ENCODE peak calls at places on chromosomes 4 and X, in eight cellular contexts. F is fibroblast of mammary gland, U is right atrium auricular region, D is Panc1, V is right lobe of liver, M is transverse colon, P is upper lobe of left lung, S is MCF 10A. B is an unnamed sample.

GRCh38 chr4:25621027-25621930 is 34.4 kb upstream of the SLC34A2 start:
- DNase-seq in F (no peak), U (no peak), D (no peak), V (no peak), M (no peak), P (no peak), S (no peak), B (no peak)

GRCh38 chr4:48112017-48112667 is 21.9 kb downstream of the TXK start:
- DNase-seq in F (peak), U (no peak), D (no peak), V (no peak), M (no peak), P (no peak), S (no peak), B (no peak)

GRCh38 chr4:118076958-118077766 is 42.9 kb downstream of the NDST3 start:
- DNase-seq in F (peak), U (no peak), D (no peak), V (peak), M (peak), P (no peak), S (peak), B (peak)

GRCh38 chr4:124873361-124874171 is 161.0 kb upstream of the ANKRD50 start:
- DNase-seq in F (no peak), U (no peak), D (no peak), V (no peak), M (no peak), P (no peak), S (no peak), B (no peak)

GRCh38 chr4:20487852-20488251 is 212.4 kb upstream of the PACRGL start:
- DNase-seq in F (peak), U (no peak), D (no peak), V (no peak), M (no peak), P (no peak), S (peak), B (no peak)

GRCh38 chr4:157727163-157727562 is 445.7 kb downstream of the GASK1B start:
- DNase-seq in F (no peak), U (no peak), D (no peak), V (no peak), M (no peak), P (no peak), S (peak), B (no peak)

GRCh38 chrX:24002167-24002566 is 24.8 kb downstream of the KLHL15 start:
- DNase-seq in F (no peak), U (no peak), D (no peak), V (no peak), M (no peak), P (no peak), S (no peak), B (no peak)

GRCh38 chrX:101230636-101231035 is 11.1 kb downstream of the DRP2 start:
- DNase-seq in F (peak), U (no peak), D (no peak), V (no peak), M (no peak), P (no peak), S (peak), B (no peak)

GRCh38 chrX:53831662-53832635 is 145.4 kb upstream of the HUWE1 start:
- DNase-seq in F (peak), U (no peak), D (no peak), V (no peak), M (peak), P (no peak), S (peak), B (no peak)

GRCh38 chrX:12891915-12892506 is 14.4 kb upstream of the TLR8 start:
- DNase-seq in F (no peak), U (no peak), D (no peak), V (no peak), M (no peak), P (no peak), S (no peak), B (no peak)

GRCh38 chrX:110145854-110146253 is 142.9 kb downstream of the TMEM164 start:
- DNase-seq in F (peak), U (no peak), D (no peak), V (no peak), M (no peak), P (no peak), S (peak), B (no peak)

GRCh38 chrX:152632445-152633097 is 5.1 kb upstream of the GABRQ start:
- DNase-seq in F (peak), U (no peak), D (peak), V (peak), M (peak), P (no peak), S (peak), B (no peak)

GRCh38 chr4:718460-718859 is 12.8 kb downstream of the PCGF3 start:
- DNase-seq in F (no peak), U (no peak), D (no peak), V (no peak), M (no peak), P (no peak), S (no peak), B (no peak)

GRCh38 chr4:155944516-155944915 is 9.2 kb downstream of the CTSO start:
- DNase-seq in F (peak), U (no peak), D (no peak), V (no peak), M (no peak), P (no peak), S (no peak), B (no peak)

GRCh38 chr4:74671074-74671698 is 123.1 kb downstream of the BTC start:
- DNase-seq in F (peak), U (no peak), D (no peak), V (peak), M (peak), P (no peak), S (peak), B (no peak)

GRCh38 chr4:165803005-165803404 is 70.0 kb upstream of the TLL1 start:
- DNase-seq in F (no peak), U (no peak), D (no peak), V (no peak), M (no peak), P (no peak), S (no peak), B (no peak)

GRCh38 chr4:159105761-159106243 is 2.9 kb downstream of the RAPGEF2 start:
- DNase-seq in F (peak), U (no peak), D (no peak), V (no peak), M (no peak), P (no peak), S (no peak), B (no peak)

GRCh38 chr4:78645853-78646757 is 94.5 kb downstream of the ANXA3 start:
- DNase-seq in F (peak), U (peak), D (peak), V (peak), M (peak), P (no peak), S (peak), B (no peak)

GRCh38 chrX:8755813-8756212 is 23.9 kb upstream of the ANOS1 start:
- DNase-seq in F (no peak), U (no peak), D (no peak), V (no peak), M (no peak), P (no peak), S (no peak), B (no peak)

GRCh38 chr4:121827851-121828250 is 4.2 kb upstream of the CCNA2 start:
- DNase-seq in F (peak), U (no peak), D (no peak), V (no peak), M (no peak), P (no peak), S (peak), B (no peak)

GRCh38 chr4:86898562-86898961 is 6.3 kb upstream of the C4orf36 start:
- DNase-seq in F (no peak), U (no peak), D (no peak), V (no peak), M (no peak), P (no peak), S (peak), B (no peak)

GRCh38 chr4:54067163-54067562 is 2.8 kb upstream of the CHIC2 start:
- DNase-seq in F (peak), U (peak), D (no peak), V (no peak), M (peak), P (no peak), S (peak), B (no peak)

GRCh38 chr4:44351069-44351468 is 97.5 kb downstream of the KCTD8 start:
- DNase-seq in F (no peak), U (no peak), D (no peak), V (no peak), M (no peak), P (no peak), S (peak), B (no peak)

GRCh38 chr4:19823781-19824180 is 427.9 kb upstream of the SLIT2 start:
- DNase-seq in F (no peak), U (no peak), D (no peak), V (no peak), M (no peak), P (no peak), S (no peak), B (no peak)

GRCh38 chr4:38902695-38903094 is 35.1 kb downstream of the FAM114A1 start:
- DNase-seq in F (peak), U (no peak), D (no peak), V (no peak), M (no peak), P (no peak), S (peak), B (no peak)

GRCh38 chr4:55018978-55019377 is 106.4 kb downstream of the KDR start:
- DNase-seq in F (no peak), U (no peak), D (no peak), V (no peak), M (no peak), P (no peak), S (no peak), B (no peak)

GRCh38 chr4:24622435-24622834 is 38.1 kb upstream of the DHX15 start:
- DNase-seq in F (no peak), U (no peak), D (no peak), V (no peak), M (no peak), P (no peak), S (no peak), B (no peak)

GRCh38 chrX:48490661-48491060 is 14.7 kb downstream of the FTSJ1 start:
- DNase-seq in F (peak), U (no peak), D (no peak), V (no peak), M (no peak), P (no peak), S (peak), B (peak)

GRCh38 chr4:98260047-98260578 is 1.1 kb upstream of the RAP1GDS1 start:
- DNase-seq in F (peak), U (no peak), D (no peak), V (peak), M (peak), P (peak), S (no peak), B (peak)

GRCh38 chr4:123168812-123169211 is 227.8 kb upstream of the SPRY1 start:
- DNase-seq in F (no peak), U (no peak), D (no peak), V (no peak), M (no peak), P (no peak), S (no peak), B (no peak)

GRCh38 chrX:27078371-27078770 is 384.8 kb downstream of the PPP4R3C start:
- DNase-seq in F (no peak), U (no peak), D (no peak), V (no peak), M (no peak), P (no peak), S (no peak), B (no peak)

DNA sequence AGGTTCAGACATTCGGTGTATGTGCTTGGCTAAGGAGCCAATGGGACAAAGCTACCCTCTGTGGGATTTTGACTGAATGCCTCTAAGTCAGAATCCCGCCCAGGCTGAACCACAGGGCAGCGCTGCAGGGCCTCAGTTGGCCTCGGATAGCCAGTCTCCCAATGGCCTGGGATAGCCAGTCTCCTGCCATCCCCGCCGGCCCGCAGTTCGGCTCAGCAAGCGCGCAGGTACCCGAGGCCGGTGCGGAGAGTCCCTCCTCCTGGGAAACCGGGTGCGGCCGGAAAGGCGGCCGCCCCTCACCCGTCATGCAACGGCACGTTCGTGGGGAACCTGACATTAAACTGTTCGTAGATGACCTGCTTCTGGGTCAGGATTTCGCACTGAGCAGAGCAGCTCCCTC is 16.1 kb downstream of the PPEF2 start:
- DNase-seq in F (no peak), U (no peak), D (no peak), V (no peak), M (no peak), P (peak), S (no peak), B (no peak)
- TF ChIP-seq CTCF in F (no peak), U (no peak), D (no peak), V (no peak), M (no peak), P (no peak), S (no peak), B (no peak)

DNA sequence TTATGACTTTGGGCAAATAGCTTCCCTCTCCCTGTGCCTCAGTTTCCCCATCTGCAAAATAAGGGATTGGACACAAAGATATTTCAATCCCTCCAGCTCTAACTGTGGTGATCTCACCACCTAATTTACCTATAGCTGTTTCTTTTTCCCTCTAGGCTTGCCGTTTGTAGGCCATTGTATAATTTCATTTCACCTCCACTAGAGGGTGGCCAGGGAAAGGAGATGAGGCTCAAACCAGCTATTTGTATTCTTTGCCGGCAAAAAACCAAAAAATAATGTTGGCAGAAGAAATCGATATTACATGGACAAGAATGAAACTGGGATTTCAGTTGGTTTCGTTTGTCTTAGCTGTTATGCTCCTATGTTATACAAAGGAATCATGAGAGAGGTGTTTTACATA is 36.1 kb upstream of the DOCK11 start:
- DNase-seq in F (peak), U (no peak), D (peak), V (no peak), M (no peak), P (no peak), S (peak), B (no peak)
- TF ChIP-seq CTCF in F (peak), U (peak), D (peak), V (peak), M (peak), P (peak), S (peak), B (peak)

GRCh38 chr4:60743654-60744053 is 456.5 kb upstream of the ADGRL3 start:
- DNase-seq in F (no peak), U (no peak), D (no peak), V (no peak), M (no peak), P (no peak), S (no peak), B (no peak)
- TF ChIP-seq CTCF in F (no peak), U (no peak), D (no peak), V (no peak), M (no peak), P (no peak), S (no peak), B (no peak)

DNA sequence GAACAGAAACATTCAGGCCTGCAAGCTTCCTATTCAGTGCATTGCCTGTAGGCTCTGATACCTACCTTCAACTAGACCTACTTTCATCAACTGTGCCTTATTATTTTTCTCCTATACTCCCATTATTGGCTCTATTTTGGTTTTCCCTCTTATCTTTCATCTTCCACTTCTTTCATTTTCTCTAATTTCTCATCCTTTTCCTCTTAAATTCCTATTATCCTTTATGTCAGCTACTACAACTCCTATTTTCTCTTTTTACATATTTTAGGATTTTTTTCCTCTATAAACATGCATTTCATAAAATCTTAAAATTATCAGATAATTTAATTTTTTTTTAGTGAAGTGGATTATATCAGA is 61.6 kb upstream of the PRDM8 start:
- DNase-seq in F (no peak), U (no peak), D (no peak), V (no peak), M (no peak), P (no peak), S (no peak), B (no peak)
- TF ChIP-seq CTCF in F (no peak), U (no peak), D (no peak), V (no peak), M (no peak), P (no peak), S (no peak), B (no peak)

DNA sequence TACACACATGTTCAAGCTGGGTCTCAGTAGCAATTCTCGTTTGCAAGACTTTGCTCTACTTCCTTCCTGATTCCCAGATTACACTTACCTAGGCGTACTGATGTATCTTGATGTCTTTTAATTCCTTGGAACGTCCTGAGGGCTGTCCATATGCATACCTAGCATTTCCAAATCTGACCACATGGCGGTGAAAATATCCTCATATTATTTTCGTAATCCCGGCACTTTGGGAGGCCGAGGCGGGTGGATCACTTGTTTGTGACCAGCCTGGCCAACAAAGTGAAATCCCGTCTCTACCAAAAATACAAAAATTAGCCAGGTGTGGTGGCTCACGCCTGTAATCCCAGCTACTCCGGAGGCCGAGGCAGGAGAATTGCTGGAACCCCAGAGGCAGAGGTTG is 1786.3 kb upstream of the TENM3 start:
- DNase-seq in F (no peak), U (no peak), D (no peak), V (no peak), M (no peak), P (no peak), S (peak), B (no peak)
- TF ChIP-seq CTCF in F (no peak), U (no peak), D (no peak), V (no peak), M (no peak), P (no peak), S (no peak), B (peak)

GRCh38 chr4:141220655-141221605 is at the start of gene ZNF330:
- DNase-seq in F (peak), U (peak), D (peak), V (peak), M (peak), P (peak), S (peak), B (peak)
- TF ChIP-seq CTCF in F (peak), U (peak), D (peak), V (peak), M (no peak), P (no peak), S (no peak), B (peak)

DNA sequence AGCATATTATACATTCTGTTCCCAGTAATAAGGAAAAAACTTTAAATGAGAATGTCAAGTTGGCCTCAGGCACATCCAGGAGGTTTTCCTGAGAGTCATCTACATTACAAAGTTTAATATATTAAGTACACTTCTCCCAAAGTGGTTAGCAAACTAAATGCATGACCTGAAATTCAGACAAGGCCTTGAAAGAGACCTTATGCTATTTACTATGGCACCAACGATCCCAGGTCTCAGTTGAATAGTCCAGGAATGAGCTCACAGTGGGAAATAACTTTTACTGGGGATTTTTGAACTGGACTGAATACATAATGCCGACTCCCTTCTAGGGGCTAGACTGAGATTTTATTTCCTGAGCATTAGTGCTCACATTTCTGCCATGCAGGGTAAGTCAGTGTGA is 1577.5 kb upstream of the PCDH7 start:
- DNase-seq in F (no peak), U (no peak), D (no peak), V (no peak), M (no peak), P (no peak), S (no peak), B (no peak)
- TF ChIP-seq CTCF in F (no peak), U (no peak), D (no peak), V (no peak), M (no peak), P (no peak), S (no peak), B (no peak)

GRCh38 chr4:186948361-186949291 is 225.0 kb upstream of the FAT1 start:
- DNase-seq in F (peak), U (no peak), D (no peak), V (no peak), M (no peak), P (no peak), S (no peak), B (no peak)
- TF ChIP-seq CTCF in F (peak), U (peak), D (peak), V (no peak), M (no peak), P (no peak), S (peak), B (peak)

B was measured in chondrocyte.